ENCODE peak calls at places on chromosomes 13 and 19, in four cellular contexts. One of them, this sample, is unnamed.
A peak's percentile ranks its signal among the peaks of the same experiment; 100 is the strongest.

GRCh38 chr13:113667771-113668490 is 912 bp downstream of the GRK1 start:
- DNase-seq in AG04450: no peak
- DNase-seq in uterus: peak; percentile 8
- DNase-seq in astrocyte of the spinal cord: no peak
- DNase-seq in this sample: no peak

GRCh38 chr19:19468424-19469050 is 46.8 kb downstream of the TSSK6 start:
- DNase-seq in AG04450: no peak
- DNase-seq in uterus: no peak
- DNase-seq in astrocyte of the spinal cord: no peak
- DNase-seq in this sample: no peak

GRCh38 chr19:50428768-50429463 is 3.8 kb upstream of the MYBPC2 start:
- DNase-seq in AG04450: no peak
- DNase-seq in uterus: no peak
- DNase-seq in astrocyte of the spinal cord: no peak
- DNase-seq in this sample: no peak

GRCh38 chr19:43439183-43440063 is 24.7 kb downstream of the TEX101 start:
- DNase-seq in AG04450: no peak
- DNase-seq in uterus: no peak
- DNase-seq in astrocyte of the spinal cord: no peak
- DNase-seq in this sample: no peak

GRCh38 chr19:4305253-4305612 is 835 bp downstream of the FSD1 start:
- DNase-seq in AG04450: no peak
- DNase-seq in uterus: no peak
- DNase-seq in astrocyte of the spinal cord: no peak
- DNase-seq in this sample: no peak

GRCh38 chr13:44816701-44817684 is 172.3 kb downstream of the NUFIP1 start:
- DNase-seq in AG04450: no peak
- DNase-seq in uterus: no peak
- DNase-seq in astrocyte of the spinal cord: peak; percentile 49
- DNase-seq in this sample: no peak

GRCh38 chr19:1133471-1133929 is 29.7 kb downstream of the GPX4 start:
- DNase-seq in AG04450: no peak
- DNase-seq in uterus: no peak
- DNase-seq in astrocyte of the spinal cord: no peak
- DNase-seq in this sample: peak; percentile 72

GRCh38 chr19:4431808-4432674 is 25.6 kb downstream of the UBXN6 start:
- DNase-seq in AG04450: no peak
- DNase-seq in uterus: no peak
- DNase-seq in astrocyte of the spinal cord: no peak
- DNase-seq in this sample: peak; percentile 71

GRCh38 chr19:30673336-30673735 is 301.2 kb downstream of the ZNF536 start:
- DNase-seq in AG04450: no peak
- DNase-seq in uterus: no peak
- DNase-seq in astrocyte of the spinal cord: no peak
- DNase-seq in this sample: no peak

GRCh38 chr13:85806553-85807175 is 7.4 kb upstream of the SLITRK6 start:
- DNase-seq in AG04450: peak; percentile 47
- DNase-seq in uterus: no peak
- DNase-seq in astrocyte of the spinal cord: peak; percentile 69
- DNase-seq in this sample: peak; percentile 2

GRCh38 chr13:83117046-83117445 is 765.2 kb downstream of the SLITRK1 start:
- DNase-seq in AG04450: no peak
- DNase-seq in uterus: no peak
- DNase-seq in astrocyte of the spinal cord: no peak
- DNase-seq in this sample: no peak

GRCh38 chr19:35462476-35462953 is 14.5 kb downstream of the FFAR2 start:
- DNase-seq in AG04450: no peak
- DNase-seq in uterus: no peak
- DNase-seq in astrocyte of the spinal cord: no peak
- DNase-seq in this sample: peak; percentile 75

GRCh38 chr13:98372886-98373285 is 195.8 kb upstream of the RNF113B start:
- DNase-seq in AG04450: peak; percentile 20
- DNase-seq in uterus: no peak
- DNase-seq in astrocyte of the spinal cord: peak; percentile 61
- DNase-seq in this sample: no peak

GRCh38 chr13:42883142-42883541 is 101.8 kb downstream of the FAM216B start:
- DNase-seq in AG04450: no peak
- DNase-seq in uterus: no peak
- DNase-seq in astrocyte of the spinal cord: peak; percentile 16
- DNase-seq in this sample: no peak

GRCh38 chr19:14054099-14054498 is 7.8 kb downstream of the PALM3 start:
- DNase-seq in AG04450: no peak
- DNase-seq in uterus: no peak
- DNase-seq in astrocyte of the spinal cord: no peak
- DNase-seq in this sample: no peak

GRCh38 chr19:46131485-46132143 is 7.1 kb upstream of the IGFL3 start:
- DNase-seq in AG04450: no peak
- DNase-seq in uterus: no peak
- DNase-seq in astrocyte of the spinal cord: peak; percentile 37
- DNase-seq in this sample: no peak

GRCh38 chr19:49808762-49809154 is 4.3 kb downstream of the FUZ start:
- DNase-seq in AG04450: peak; percentile 53
- DNase-seq in uterus: peak; percentile 93
- DNase-seq in astrocyte of the spinal cord: peak; percentile 82
- DNase-seq in this sample: peak; percentile 95

GRCh38 chr19:43820098-43820860 is 6.8 kb upstream of the ZNF283 start:
- DNase-seq in AG04450: peak; percentile 7
- DNase-seq in uterus: peak; percentile 25
- DNase-seq in astrocyte of the spinal cord: peak; percentile 39
- DNase-seq in this sample: peak; percentile 19

GRCh38 chr13:44710576-44710975 is 134.4 kb upstream of the TSC22D1 start:
- DNase-seq in AG04450: peak; percentile 83
- DNase-seq in uterus: no peak
- DNase-seq in astrocyte of the spinal cord: peak; percentile 96
- DNase-seq in this sample: peak; percentile 28

GRCh38 chr13:75829874-75830273 is 193.7 kb downstream of the LMO7 start:
- DNase-seq in AG04450: no peak
- DNase-seq in uterus: no peak
- DNase-seq in astrocyte of the spinal cord: no peak
- DNase-seq in this sample: no peak

GRCh38 chr13:85710545-85710944 is 88.7 kb downstream of the SLITRK6 start:
- DNase-seq in AG04450: no peak
- DNase-seq in uterus: no peak
- DNase-seq in astrocyte of the spinal cord: no peak
- DNase-seq in this sample: no peak

GRCh38 chr13:111114362-111115050 is 604 bp upstream of the ARHGEF7 start:
- DNase-seq in AG04450: no peak
- DNase-seq in uterus: peak; percentile 51
- DNase-seq in astrocyte of the spinal cord: no peak
- DNase-seq in this sample: peak; percentile 48

GRCh38 chr13:72204291-72204690 is 337.3 kb upstream of the DACH1 start:
- DNase-seq in AG04450: no peak
- DNase-seq in uterus: no peak
- DNase-seq in astrocyte of the spinal cord: peak; percentile 74
- DNase-seq in this sample: no peak

GRCh38 chr19:17557461-17557860 is 2.0 kb downstream of the COLGALT1 start:
- DNase-seq in AG04450: no peak
- DNase-seq in uterus: no peak
- DNase-seq in astrocyte of the spinal cord: no peak
- DNase-seq in this sample: no peak

GRCh38 chr19:50564229-50565105 is 3.8 kb downstream of the LRRC4B start:
- DNase-seq in AG04450: no peak
- DNase-seq in uterus: no peak
- DNase-seq in astrocyte of the spinal cord: no peak
- DNase-seq in this sample: no peak

GRCh38 chr19:41960973-41961372 is 1.9 kb upstream of the RABAC1 start:
- DNase-seq in AG04450: no peak
- DNase-seq in uterus: no peak
- DNase-seq in astrocyte of the spinal cord: no peak
- DNase-seq in this sample: no peak

GRCh38 chr19:41958367-41959055 is 610 bp downstream of the RABAC1 start:
- DNase-seq in AG04450: peak; percentile 13
- DNase-seq in uterus: peak; percentile 82
- DNase-seq in astrocyte of the spinal cord: peak; percentile 70
- DNase-seq in this sample: peak; percentile 89

GRCh38 chr19:41957838-41958366 is 1.2 kb downstream of the RABAC1 start:
- DNase-seq in AG04450: peak; percentile 46
- DNase-seq in uterus: peak; percentile 64
- DNase-seq in astrocyte of the spinal cord: peak; percentile 84
- DNase-seq in this sample: peak; percentile 90

GRCh38 chr19:41957161-41957837 is 1.8 kb downstream of the RABAC1 start:
- DNase-seq in AG04450: no peak
- DNase-seq in uterus: no peak
- DNase-seq in astrocyte of the spinal cord: no peak
- DNase-seq in this sample: no peak

GRCh38 chr19:41959056-41960053 is at the start of gene RABAC1:
- DNase-seq in AG04450: peak; percentile 75
- DNase-seq in uterus: peak; percentile 88
- DNase-seq in astrocyte of the spinal cord: peak; percentile 91
- DNase-seq in this sample: peak; percentile 96
- TF ChIP-seq CTCF in AG04450: peak; percentile 29
- TF ChIP-seq CTCF in uterus: no peak
- TF ChIP-seq CTCF in astrocyte of the spinal cord: peak; percentile 13
- TF ChIP-seq CTCF in this sample: peak; percentile 58

DNA sequence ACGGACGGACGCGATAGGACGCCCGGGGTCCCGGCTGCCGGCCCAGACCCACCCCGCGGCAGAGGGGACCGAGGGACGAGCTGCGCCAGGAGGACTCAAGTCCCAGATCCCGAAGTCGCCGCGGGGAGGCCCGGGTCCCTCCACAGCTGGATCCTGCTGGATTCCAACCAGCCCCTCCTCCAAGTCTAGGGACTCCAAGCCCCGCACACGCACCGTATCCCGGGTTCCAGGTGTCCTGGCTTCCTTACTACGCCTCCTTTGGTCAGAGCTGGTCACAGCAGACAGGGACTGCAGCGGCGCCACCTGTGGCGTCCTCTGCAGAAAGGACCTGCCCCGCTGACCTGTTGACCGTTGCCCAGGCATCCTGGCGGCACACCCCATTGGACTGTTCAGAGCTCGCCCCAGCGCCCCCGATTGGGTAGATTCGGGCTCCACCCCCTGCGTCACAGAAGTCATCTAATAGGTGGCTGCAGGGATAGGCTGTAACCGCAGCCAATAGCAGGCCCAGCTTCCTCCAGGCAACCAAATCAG is 29.0 kb upstream of the ZNF709 start:
- DNase-seq in AG04450: no peak
- DNase-seq in uterus: no peak
- DNase-seq in astrocyte of the spinal cord: no peak
- DNase-seq in this sample: no peak
- TF ChIP-seq CTCF in AG04450: no peak
- TF ChIP-seq CTCF in uterus: no peak
- TF ChIP-seq CTCF in astrocyte of the spinal cord: no peak
- TF ChIP-seq CTCF in this sample: no peak

GRCh38 chr13:79780240-79780639 is 299.3 kb downstream of the NDFIP2 start:
- DNase-seq in AG04450: no peak
- DNase-seq in uterus: no peak
- DNase-seq in astrocyte of the spinal cord: peak; percentile 60
- DNase-seq in this sample: no peak
- TF ChIP-seq CTCF in AG04450: no peak
- TF ChIP-seq CTCF in uterus: no peak
- TF ChIP-seq CTCF in astrocyte of the spinal cord: no peak
- TF ChIP-seq CTCF in this sample: no peak

GRCh38 chr13:57631607-57632275 is at the start of gene PCDH17:
- DNase-seq in AG04450: no peak
- DNase-seq in uterus: no peak
- DNase-seq in astrocyte of the spinal cord: peak; percentile 60
- DNase-seq in this sample: peak; percentile 34

GRCh38 chr13:57630661-57631606 is 610 bp upstream of the PCDH17 start:
- DNase-seq in AG04450: no peak
- DNase-seq in uterus: no peak
- DNase-seq in astrocyte of the spinal cord: peak; percentile 67
- DNase-seq in this sample: peak; percentile 35

GRCh38 chr13:57633141-57633949 is 1.8 kb downstream of the PCDH17 start:
- DNase-seq in AG04450: no peak
- DNase-seq in uterus: peak; percentile 17
- DNase-seq in astrocyte of the spinal cord: no peak
- DNase-seq in this sample: no peak

GRCh38 chr13:57633950-57634828 is 2.6 kb downstream of the PCDH17 start:
- DNase-seq in AG04450: no peak
- DNase-seq in uterus: no peak
- DNase-seq in astrocyte of the spinal cord: no peak
- DNase-seq in this sample: no peak

GRCh38 chr13:57632276-57633140 is 964 bp downstream of the PCDH17 start:
- DNase-seq in AG04450: no peak
- DNase-seq in uterus: no peak
- DNase-seq in astrocyte of the spinal cord: peak; percentile 39
- DNase-seq in this sample: peak; percentile 28
- TF ChIP-seq CTCF in AG04450: no peak
- TF ChIP-seq CTCF in uterus: no peak
- TF ChIP-seq CTCF in astrocyte of the spinal cord: no peak
- TF ChIP-seq CTCF in this sample: no peak

GRCh38 chr19:41701401-41702075 is 6.9 kb upstream of the CEACAM5 start:
- DNase-seq in AG04450: no peak
- DNase-seq in uterus: no peak
- DNase-seq in astrocyte of the spinal cord: no peak
- DNase-seq in this sample: no peak
- TF ChIP-seq CTCF in AG04450: no peak
- TF ChIP-seq CTCF in uterus: no peak
- TF ChIP-seq CTCF in astrocyte of the spinal cord: no peak
- TF ChIP-seq CTCF in this sample: peak; percentile 44

GRCh38 chr13:48560657-48561337 is 27.9 kb upstream of the RCBTB2 start:
- DNase-seq in AG04450: no peak
- DNase-seq in uterus: no peak
- DNase-seq in astrocyte of the spinal cord: no peak
- DNase-seq in this sample: no peak
- TF ChIP-seq CTCF in AG04450: no peak
- TF ChIP-seq CTCF in uterus: no peak
- TF ChIP-seq CTCF in astrocyte of the spinal cord: no peak
- TF ChIP-seq CTCF in this sample: no peak

DNA sequence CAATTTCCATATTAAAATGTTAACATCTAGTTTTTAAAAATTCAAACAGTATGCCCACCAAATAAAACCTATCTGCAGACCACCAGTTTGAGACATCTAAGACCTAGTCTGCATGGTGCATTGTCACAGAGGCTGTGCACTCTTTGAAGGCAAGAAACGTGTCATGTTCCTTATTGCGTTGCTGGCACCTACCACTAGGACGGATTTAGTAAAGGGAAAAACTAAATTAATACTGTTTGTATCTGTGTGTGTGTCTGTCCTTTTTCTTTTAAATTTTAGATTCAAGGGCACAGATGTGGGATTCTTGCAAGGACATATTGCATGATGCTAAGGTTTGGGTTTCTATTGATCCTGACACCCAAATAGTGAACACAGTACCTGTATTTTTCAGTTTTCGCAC is 481.4 kb downstream of the UQCRFS1 start:
- DNase-seq in AG04450: no peak
- DNase-seq in uterus: no peak
- DNase-seq in astrocyte of the spinal cord: no peak
- DNase-seq in this sample: no peak
- TF ChIP-seq CTCF in AG04450: no peak
- TF ChIP-seq CTCF in uterus: no peak
- TF ChIP-seq CTCF in astrocyte of the spinal cord: no peak
- TF ChIP-seq CTCF in this sample: no peak

GRCh38 chr13:19324325-19324724 is 142.7 kb upstream of the TUBA3C start:
- DNase-seq in AG04450: no peak
- DNase-seq in uterus: no peak
- DNase-seq in astrocyte of the spinal cord: no peak
- DNase-seq in this sample: no peak

DNA sequence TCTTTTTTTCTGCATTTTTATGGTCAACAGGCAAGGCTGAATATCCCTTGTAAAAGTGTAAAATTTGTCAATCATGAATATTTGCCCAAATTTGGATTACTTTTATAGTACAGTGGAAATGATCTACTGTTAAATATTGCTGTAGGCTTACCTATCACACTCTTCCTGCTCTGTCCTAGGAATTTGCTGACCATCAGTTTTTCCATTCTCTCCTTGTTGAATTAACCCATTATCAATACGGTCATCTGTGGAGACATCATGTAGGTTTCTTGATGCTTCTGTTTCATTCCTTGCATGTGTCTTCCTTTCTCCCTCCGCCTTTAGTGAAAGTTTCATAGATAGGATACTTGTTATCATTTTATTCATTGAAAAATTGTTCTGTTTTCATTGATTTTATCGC is 139.6 kb upstream of the TUBA3C start:
- DNase-seq in AG04450: no peak
- DNase-seq in uterus: no peak
- DNase-seq in astrocyte of the spinal cord: no peak
- DNase-seq in this sample: no peak
- TF ChIP-seq CTCF in AG04450: no peak
- TF ChIP-seq CTCF in uterus: no peak
- TF ChIP-seq CTCF in astrocyte of the spinal cord: no peak
- TF ChIP-seq CTCF in this sample: no peak